ENCODE peak calls at places on chromosomes 1 and 21, in seven cellular contexts. N is GM12878; P is upper lobe of right lung; S is stimulated activated naive B cell treated with anti-CD40 and anti-IgM and Interleukin-4, amounts not matched to agents 10 μg/mL and 1 μg/mL and 100 μg/mL, for 72 hours; V is aorta; T is K562; Q is activated T-cell treated with anti-CD3 and anti-CD28 coated beads, Interleukin-2, amount 50 U/mL, for 72 hours. Z is an unnamed sample.
A peak's percentile ranks its signal among the peaks of the same experiment; 100 is the strongest.

GRCh38 chr1:31133368-31133767 is 67.9 kb upstream of the PUM1 start:
- ATAC-seq in P (no peak), N (no peak), Q (no peak), V (no peak), T (peak; percentile 30), S (no peak), Z (no peak)

GRCh38 chr1:234375672-234376071 is 2.4 kb downstream of the COA6 start:
- ATAC-seq in P (no peak), N (no peak), Q (no peak), T (no peak), S (no peak), V (no peak), Z (no peak)

GRCh38 chr21:31888936-31889371 is 16.1 kb downstream of the HUNK start:
- ATAC-seq in P (peak; percentile 84), N (no peak), T (no peak), Q (no peak), V (no peak), S (no peak), Z (no peak)

GRCh38 chr21:43754948-43755781 is 20.9 kb downstream of the CSTB start:
- ATAC-seq in Q (no peak), P (no peak), V (no peak), S (no peak), T (peak; percentile 71), N (peak; percentile 54), Z (no peak)

GRCh38 chr1:211353562-211354212 is 27.1 kb downstream of the TRAF5 start:
- ATAC-seq in P (no peak), T (no peak), V (no peak), N (peak; percentile 13), Q (peak; percentile 26), S (no peak), Z (no peak)

GRCh38 chr21:42299324-42300044 is 15.7 kb downstream of the TFF3 start:
- ATAC-seq in Q (peak; percentile 78), S (no peak), T (no peak), V (peak; percentile 24), N (peak; percentile 55), P (peak; percentile 67), Z (no peak)

GRCh38 chr1:23582820-23583219 is 23.5 kb upstream of the ID3 start:
- ATAC-seq in S (peak; percentile 35), V (no peak), P (no peak), N (no peak), Q (no peak), T (no peak), Z (no peak)

GRCh38 chr1:166484471-166484870 is 317.7 kb upstream of the FAM78B start:
- ATAC-seq in S (no peak), Q (no peak), T (no peak), N (no peak), P (no peak), V (no peak), Z (no peak)

GRCh38 chr1:17922833-17923232 is 167.7 kb downstream of the ACTL8 start:
- ATAC-seq in V (no peak), Q (no peak), S (no peak), N (no peak), T (peak; percentile 68), P (no peak), Z (no peak)

GRCh38 chr1:229224308-229224707 is 46.6 kb upstream of the RAB4A start:
- ATAC-seq in P (no peak), N (no peak), S (no peak), V (no peak), T (no peak), Q (no peak), Z (no peak)

GRCh38 chr1:11772458-11772857 is 10.5 kb downstream of the C1orf167 start:
- ATAC-seq in S (no peak), V (no peak), Q (no peak), T (peak; percentile 34), P (peak; percentile 27), N (no peak), Z (no peak)